ENCODE peak calls at places on chromosomes 5 and 9, in eight cellular contexts. U is activated effector memory CD4-positive, alpha-beta T cell treated with Interleukin-2 at 50 U/mL for 16 hours; L is amygdala; T is posterior vena cava; Y is pulmonary artery endothelial cell; I is left cardiac atrium; W is amniotic epithelial cell; D is HEK293T. V is an unnamed sample.

GRCh38 chr9:86126998-86127972 is 27.9 kb upstream of the GOLM1 start:
- DNase-seq in W (peak; percentile 84), T (no peak), U (no peak), Y (no peak), I (peak; percentile 48), D (peak; percentile 87), L (peak; percentile 18), V (peak; percentile 9)

GRCh38 chr5:146009020-146009419 is 72.6 kb downstream of the SH3RF2 start:
- DNase-seq in U (no peak), T (no peak), I (no peak), W (peak; percentile 17), Y (no peak), D (no peak), L (no peak), V (no peak)

GRCh38 chr5:168568738-168569137 is 10.4 kb downstream of the PANK3 start:
- DNase-seq in Y (no peak), L (no peak), I (no peak), T (no peak), D (no peak), U (no peak), W (no peak), V (no peak)

GRCh38 chr5:143217065-143217803 is 186.3 kb downstream of the NR3C1 start:
- DNase-seq in Y (no peak), U (no peak), T (no peak), W (peak; percentile 42), L (no peak), I (no peak), D (no peak), V (no peak)

GRCh38 chr9:21502586-21502985 is 20.5 kb upstream of the IFNE start:
- DNase-seq in U (no peak), Y (no peak), W (no peak), T (no peak), L (no peak), D (no peak), I (no peak), V (no peak)

GRCh38 chr9:133762488-133763271 is 24.5 kb upstream of the SARDH start:
- DNase-seq in U (no peak), I (no peak), Y (no peak), T (peak; percentile 72), D (no peak), L (no peak), W (no peak), V (no peak)

GRCh38 chr5:73901455-73901854 is 275.5 kb downstream of the ARHGEF28 start:
- DNase-seq in T (no peak), Y (no peak), D (no peak), W (no peak), L (no peak), U (no peak), I (no peak), V (no peak)

GRCh38 chr9:130699047-130699446 is 5.5 kb downstream of the EXOSC2 start:
- DNase-seq in L (no peak), I (no peak), Y (no peak), D (no peak), W (no peak), T (no peak), U (no peak), V (no peak)

GRCh38 chr9:21499912-21500311 is 17.8 kb upstream of the IFNE start:
- DNase-seq in I (no peak), Y (no peak), T (no peak), W (no peak), L (no peak), U (no peak), D (no peak), V (no peak)

GRCh38 chr5:134140530-134141201 is 26.2 kb downstream of the TCF7 start:
- DNase-seq in Y (no peak), L (peak; percentile 36), T (peak; percentile 85), W (peak; percentile 79), I (peak; percentile 64), D (peak; percentile 58), U (no peak), V (peak; percentile 69)

GRCh38 chr9:123265833-123266232 is 2.6 kb downstream of the STRBP start:
- DNase-seq in L (no peak), W (no peak), I (no peak), T (no peak), U (no peak), Y (no peak), D (peak; percentile 16), V (no peak)

GRCh38 chr9:101481296-101481695 is 45.7 kb upstream of the ALDOB start:
- DNase-seq in Y (no peak), L (no peak), D (no peak), I (no peak), T (no peak), U (no peak), W (no peak), V (no peak)

GRCh38 chr9:87842878-87843585 is 39.6 kb upstream of the SPATA31E1 start:
- DNase-seq in D (no peak), Y (no peak), T (no peak), I (no peak), W (no peak), U (no peak), L (no peak), V (no peak)

GRCh38 chr5:90940227-90940995 is 381.8 kb downstream of the ADGRV1 start:
- DNase-seq in Y (no peak), L (no peak), D (peak; percentile 24), U (no peak), I (no peak), W (no peak), T (no peak), V (no peak)

GRCh38 chr5:15596936-15597335 is 97.0 kb downstream of the FBXL7 start:
- DNase-seq in D (no peak), W (no peak), Y (no peak), I (no peak), U (no peak), L (no peak), T (no peak), V (no peak)

GRCh38 chr5:63959177-63959982 is 2.9 kb downstream of the HTR1A start:
- DNase-seq in U (no peak), L (no peak), D (no peak), I (no peak), Y (no peak), T (no peak), W (no peak), V (no peak)

GRCh38 chr9:137797206-137798120 is 80.1 kb upstream of the CACNA1B start:
- DNase-seq in I (no peak), D (no peak), L (no peak), W (no peak), U (no peak), T (peak; percentile 67), Y (no peak), V (no peak)

GRCh38 chr5:41793156-41793770 is 77.0 kb downstream of the OXCT1 start:
- DNase-seq in Y (peak; percentile 68), T (no peak), I (no peak), W (peak; percentile 24), D (no peak), L (no peak), U (no peak), V (no peak)

GRCh38 chr9:69801994-69802393 is 18.6 kb upstream of the CFAP95 start:
- DNase-seq in I (no peak), L (no peak), T (no peak), W (peak; percentile 11), D (no peak), U (no peak), Y (no peak), V (no peak)

GRCh38 chr5:140795259-140795641 is 598 bp downstream of the PCDHA2 start:
- DNase-seq in I (no peak), D (peak; percentile 16), U (no peak), T (no peak), L (no peak), W (no peak), Y (no peak), V (no peak)

GRCh38 chr9:81620009-81620405 is 69.3 kb downstream of the TLE1 start:
- DNase-seq in U (no peak), I (no peak), W (no peak), Y (no peak), L (no peak), T (no peak), D (no peak), V (peak; percentile 84)

GRCh38 chr9:105710638-105711037 is 16.3 kb downstream of the TMEM38B start:
- DNase-seq in W (no peak), Y (no peak), D (no peak), I (no peak), U (no peak), T (no peak), L (no peak), V (no peak)

GRCh38 chr9:117265253-117265652 is 149.6 kb downstream of the ASTN2 start:
- DNase-seq in L (no peak), T (no peak), D (no peak), Y (no peak), I (peak; percentile 34), U (no peak), W (no peak), V (no peak)

GRCh38 chr5:151315998-151316597 is 12.5 kb upstream of the SLC36A3 start:
- DNase-seq in D (peak; percentile 77), T (peak; percentile 90), Y (peak; percentile 30), W (peak; percentile 66), I (peak; percentile 81), L (no peak), U (peak; percentile 29), V (no peak)

GRCh38 chr9:135403733-135404450 is 75.7 kb upstream of the PPP1R26 start:
- DNase-seq in W (no peak), U (no peak), I (no peak), D (no peak), Y (no peak), T (no peak), L (no peak), V (no peak)

GRCh38 chr5:172438304-172438652 is 16.0 kb downstream of the SH3PXD2B start:
- DNase-seq in U (no peak), Y (no peak), L (no peak), W (no peak), T (no peak), D (no peak), I (no peak), V (no peak)

V was measured in Jurkat, Clone E6-1.